ENCODE peak calls at places on chromosomes 7 and 10, in nine cellular contexts. V is H9; O is stimulated activated CD4-positive, alpha-beta T cell treated with anti-CD3 and anti-CD28 coated beads, Interleukin-1b, Interleukin-23, amount 100 ng/mL, for 24 hours; E is NCI-H1694 treated with DMSO at 0.1 percent for 48 hours; I is HEK293T; N is retina; Z is GDM1; U is transverse colon; L is Peyer's patch. T is an unnamed sample.

GRCh38 chr7:123499211-123499968 is 35.0 kb downstream of the IQUB start:
- DNase-seq in U (no peak), O (no peak), V (no peak), E (no peak), Z (no peak), I (no peak), L (no peak), N (no peak), T (no peak)

GRCh38 chr7:77258014-77258413 is 58.4 kb upstream of the FGL2 start:
- DNase-seq in E (no peak), I (no peak), O (no peak), Z (no peak), L (no peak), V (no peak), N (no peak), U (no peak), T (no peak)

GRCh38 chr10:106424076-106424475 is 740.4 kb downstream of the SORCS1 start:
- DNase-seq in N (no peak), Z (no peak), I (no peak), L (no peak), O (no peak), U (no peak), V (no peak), E (no peak), T (no peak)

GRCh38 chr10:70681731-70682005 is 9.4 kb downstream of the ADAMTS14 start:
- DNase-seq in Z (no peak), E (no peak), L (no peak), I (no peak), O (no peak), U (no peak), V (no peak), N (no peak), T (no peak)

GRCh38 chr7:87598234-87599009 is 2.3 kb downstream of the ABCB1 start:
- DNase-seq in O (no peak), V (no peak), U (no peak), L (no peak), E (no peak), I (no peak), Z (no peak), N (no peak), T (no peak)

GRCh38 chr7:96686305-96686704 is 23.3 kb downstream of the SEM1 start:
- DNase-seq in O (no peak), N (no peak), E (no peak), Z (no peak), L (no peak), U (no peak), I (no peak), V (no peak), T (no peak)

GRCh38 chr7:76303829-76304505 is 1.5 kb downstream of the HSPB1 start:
- DNase-seq in Z (no peak), E (no peak), I (no peak), L (no peak), O (no peak), V (no peak), U (no peak), N (no peak), T (no peak)

GRCh38 chr10:132961-133898 is 2.0 kb upstream of the ZMYND11 start:
- DNase-seq in Z (no peak), V (no peak), L (no peak), O (no peak), I (no peak), N (no peak), U (no peak), E (no peak), T (peak; percentile 25)

GRCh38 chr10:80141696-80142460 is 9.3 kb downstream of the PLAC9 start:
- DNase-seq in Z (no peak), O (no peak), E (no peak), L (no peak), V (no peak), I (no peak), U (no peak), N (no peak), T (no peak)

GRCh38 chr10:13724484-13724883 is 137.7 kb downstream of the PRPF18 start:
- DNase-seq in I (no peak), O (no peak), E (no peak), L (no peak), N (no peak), V (no peak), Z (no peak), U (no peak), T (no peak)

GRCh38 chr7:22627136-22627535 is 99.9 kb upstream of the IL6 start:
- DNase-seq in L (no peak), I (no peak), N (no peak), O (no peak), Z (no peak), U (no peak), V (no peak), E (no peak), T (no peak)

T was measured in cerebellar cortex.